ENCODE peak calls at places on chromosomes 3 and 15, in ten cellular contexts. W is SK-N-DZ; Q is transverse colon; T is AG04450; N is NCI-H1092 treated with DMSO at 0.1 percent for 48 hours; P is stimulated activated CD4-positive, alpha-beta T cell treated with anti-CD3 and anti-CD28 coated beads, Interleukin-4, amount 100 ng/mL, for 24 hours; L is body of pancreas; U is ELR; G is activated T-cell treated with anti-CD3 and anti-CD28 coated beads for 1 hour; R is naive thymus-derived CD8-positive, alpha-beta T cell. C is an unnamed sample.

GRCh38 chr3:16897254-16897926 is 12.6 kb downstream of the PLCL2 start:
- DNase-seq in T (no peak), P (peak), U (peak), G (no peak), L (no peak), N (no peak), Q (peak), R (peak), W (no peak), C (no peak)

GRCh38 chr3:42036483-42036823 is 54.7 kb upstream of the TRAK1 start:
- DNase-seq in T (peak), N (no peak), G (no peak), W (no peak), P (no peak), L (no peak), Q (no peak), U (peak), R (no peak), C (peak)

GRCh38 chr3:161291191-161291901 is 70.2 kb downstream of the NMD3 start:
- DNase-seq in R (no peak), N (peak), Q (no peak), L (peak), G (no peak), U (no peak), W (no peak), T (no peak), P (no peak), C (no peak)

GRCh38 chr15:48832648-48833047 is 21.8 kb upstream of the CEP152 start:
- DNase-seq in G (no peak), T (no peak), U (no peak), N (no peak), W (no peak), R (no peak), Q (no peak), L (no peak), P (no peak), C (no peak)

GRCh38 chr3:15439476-15439875 is 12.1 kb downstream of the EAF1 start:
- DNase-seq in W (no peak), U (peak), T (no peak), G (no peak), R (no peak), L (no peak), P (no peak), N (no peak), Q (no peak), C (peak)

GRCh38 chr15:69523010-69524001 is 70.7 kb downstream of the RPLP1 start:
- DNase-seq in U (peak), Q (peak), T (peak), G (peak), L (peak), N (peak), R (peak), P (peak), W (peak), C (peak)

GRCh38 chr15:89016549-89017041 is 71.7 kb upstream of the ABHD2 start:
- DNase-seq in T (no peak), R (no peak), G (no peak), L (no peak), U (no peak), N (no peak), P (no peak), W (no peak), Q (no peak), C (peak)

GRCh38 chr3:186454881-186455703 is 89.1 kb downstream of the CRYGS start:
- DNase-seq in W (no peak), N (no peak), G (no peak), L (no peak), U (no peak), Q (no peak), T (no peak), R (no peak), P (no peak), C (no peak)

GRCh38 chr15:25177955-25178801 is 223.4 kb downstream of the SNRPN start:
- DNase-seq in T (no peak), P (peak), G (no peak), Q (peak), W (no peak), L (no peak), N (no peak), U (no peak), R (no peak), C (no peak)

GRCh38 chr3:35782355-35782754 is 143.0 kb downstream of the ARPP21 start:
- DNase-seq in W (no peak), T (no peak), R (no peak), U (no peak), Q (no peak), G (no peak), P (no peak), N (no peak), L (no peak), C (no peak)

GRCh38 chr15:100125627-100126231 is 216.0 kb downstream of the ADAMTS17 start:
- DNase-seq in G (no peak), L (peak), W (no peak), R (no peak), U (no peak), N (peak), T (no peak), P (no peak), Q (peak), C (no peak)

GRCh38 chr3:132253262-132253878 is 63.8 kb upstream of the ACP3 start:
- DNase-seq in L (peak), G (no peak), R (no peak), Q (peak), W (peak), N (peak), T (peak), U (peak), P (no peak), C (peak)

GRCh38 chr3:177594096-177594495 is 396.8 kb upstream of the TBL1XR1 start:
- DNase-seq in U (no peak), G (no peak), W (no peak), Q (no peak), R (no peak), L (no peak), T (no peak), P (no peak), N (no peak), C (no peak)

GRCh38 chr3:78140866-78141658 is 1101.2 kb downstream of the ROBO2 start:
- DNase-seq in T (peak), R (no peak), P (no peak), U (peak), L (no peak), G (no peak), N (no peak), W (no peak), Q (no peak), C (peak)

GRCh38 chr3:116579843-116580242 is 129.7 kb upstream of the TUSC7 start:
- DNase-seq in W (peak), Q (no peak), G (no peak), U (peak), P (no peak), T (no peak), R (no peak), L (no peak), N (no peak), C (no peak)

GRCh38 chr15:35696767-35697231 is 150.8 kb upstream of the DPH6 start:
- DNase-seq in P (no peak), N (no peak), U (peak), T (peak), R (no peak), L (no peak), Q (no peak), G (no peak), W (peak), C (peak)

GRCh38 chr3:4751057-4752051 is 227.9 kb upstream of the BHLHE40 start:
- DNase-seq in U (peak), N (no peak), T (peak), L (no peak), R (no peak), G (no peak), Q (no peak), W (no peak), P (no peak), C (peak)

GRCh38 chr3:45951946-45952345 is 8.7 kb downstream of the CXCR6 start:
- DNase-seq in G (no peak), W (no peak), N (no peak), R (no peak), Q (no peak), T (no peak), L (no peak), P (no peak), U (no peak), C (no peak)

GRCh38 chr15:74220475-74221248 is 15.5 kb upstream of the CCDC33 start:
- DNase-seq in N (peak), U (no peak), L (no peak), P (no peak), G (no peak), T (no peak), Q (no peak), W (peak), R (no peak), C (no peak)

GRCh38 chr3:106817706-106818105 is 559.5 kb upstream of the CCDC54 start:
- DNase-seq in T (no peak), P (no peak), L (no peak), R (no peak), G (no peak), Q (no peak), N (no peak), W (no peak), U (no peak), C (no peak)

GRCh38 chr3:133574260-133574881 is 885 bp downstream of the CDV3 start:
- DNase-seq in U (peak), R (peak), L (peak), Q (peak), W (peak), N (no peak), P (peak), T (no peak), G (peak), C (peak)

GRCh38 chr3:127551971-127552370 is 38.6 kb downstream of the TPRA1 start:
- DNase-seq in N (no peak), U (no peak), W (peak), T (no peak), R (no peak), G (no peak), Q (no peak), P (no peak), L (no peak), C (no peak)

GRCh38 chr3:2921903-2922302 is 188.3 kb downstream of the IL5RA start:
- DNase-seq in Q (no peak), T (no peak), N (peak), L (no peak), W (peak), U (peak), R (no peak), P (no peak), G (no peak), C (peak)

GRCh38 chr15:51349156-51349844 is 7.8 kb downstream of the GLDN start:
- DNase-seq in R (no peak), U (no peak), P (no peak), W (no peak), L (no peak), G (no peak), N (no peak), T (no peak), Q (no peak), C (peak)